ENCODE peak calls at places on chromosomes 12 and 14, in five cellular contexts. K, F, U, V and E are unnamed samples.

GRCh38 chr12:78885466-78885865 is 20.9 kb downstream of the SYT1 start:
- DNase-seq in K (no peak), F (no peak), U (no peak), V (no peak), E (no peak)

GRCh38 chr12:47754881-47755280 is 3.8 kb downstream of the RAPGEF3 start:
- DNase-seq in F (peak; percentile 90), V (no peak), K (no peak), U (peak; percentile 84), E (no peak)

GRCh38 chr12:107591095-107591375 is 94.6 kb upstream of the PWP1 start:
- DNase-seq in K (no peak), V (no peak), F (no peak), U (no peak), E (no peak)

GRCh38 chr14:64502476-64503183 is 1.0 kb downstream of the ZBTB25 start:
- DNase-seq in U (peak; percentile 43), V (no peak), K (no peak), F (peak; percentile 36), E (peak; percentile 85)

GRCh38 chr14:62179367-62180018 is 417.3 kb downstream of the SNAPC1 start:
- DNase-seq in F (peak; percentile 15), K (no peak), U (peak; percentile 84), V (peak; percentile 87), E (peak; percentile 88)

GRCh38 chr12:59699408-59700144 is 103.7 kb downstream of the SLC16A7 start:
- DNase-seq in U (no peak), K (no peak), V (peak; percentile 73), F (no peak), E (peak; percentile 89)

GRCh38 chr12:80937391-80938238 is at the start of gene LIN7A:
- DNase-seq in U (no peak), F (peak; percentile 14), V (no peak), K (no peak), E (peak; percentile 1)

GRCh38 chr12:106171117-106171750 is 32.5 kb upstream of the NUAK1 start:
- DNase-seq in U (no peak), F (no peak), K (no peak), V (no peak), E (no peak)

GRCh38 chr12:22101749-22102243 is 55.8 kb downstream of the CMAS start:
- DNase-seq in V (no peak), U (peak; percentile 46), K (no peak), F (peak; percentile 10), E (peak; percentile 98)

GRCh38 chr12:122102331-122102730 is 23.8 kb downstream of the MLXIP start:
- DNase-seq in F (no peak), U (no peak), V (no peak), K (no peak), E (no peak)

GRCh38 chr12:127690161-127690560 is 576.8 kb upstream of the TMEM132C start:
- DNase-seq in V (no peak), U (peak; percentile 66), F (no peak), K (no peak), E (no peak)

GRCh38 chr14:93041830-93042229 is 73.9 kb downstream of the ITPK1 start:
- DNase-seq in K (no peak), V (no peak), F (no peak), U (no peak), E (no peak)

GRCh38 chr14:68563256-68564131 is 229.4 kb downstream of the ZFP36L1 start:
- DNase-seq in V (no peak), U (peak; percentile 30), K (no peak), F (no peak), E (no peak)

GRCh38 chr12:82524636-82525035 is 162.1 kb upstream of the TMTC2 start:
- DNase-seq in K (no peak), F (no peak), U (no peak), V (no peak), E (no peak)

GRCh38 chr14:80095623-80096022 is 115.7 kb downstream of the DIO2 start:
- DNase-seq in F (no peak), K (no peak), V (no peak), U (peak; percentile 95), E (peak; percentile 3)

GRCh38 chr14:59213368-59214315 is 25.2 kb downstream of the DAAM1 start:
- DNase-seq in U (peak; percentile 33), V (no peak), F (no peak), K (no peak), E (no peak)